ENCODE peak calls at places on chromosomes 13 and 19, in five cellular contexts. One of them, this sample, is unnamed.

GRCh38 chr19:5786593-5787551 is 2.3 kb upstream of the PRR22 start:
- DNase-seq in cardiac muscle cell: no peak
- DNase-seq in adrenal gland: no peak
- DNase-seq in GM06990: no peak
- DNase-seq in naive thymus-derived CD8-positive, alpha-beta T cell: no peak
- DNase-seq in this sample: no peak

GRCh38 chr19:10352764-10353671 is 13.6 kb upstream of the ICAM3 start:
- DNase-seq in cardiac muscle cell: peak; percentile 32
- DNase-seq in adrenal gland: peak; percentile 91
- DNase-seq in GM06990: no peak
- DNase-seq in naive thymus-derived CD8-positive, alpha-beta T cell: no peak
- DNase-seq in this sample: peak; percentile 74

GRCh38 chr13:80342541-80343371 is 1.8 kb upstream of the SPRY2 start:
- DNase-seq in cardiac muscle cell: peak; percentile 85
- DNase-seq in adrenal gland: peak; percentile 85
- DNase-seq in GM06990: peak; percentile 81
- DNase-seq in naive thymus-derived CD8-positive, alpha-beta T cell: peak; percentile 72
- DNase-seq in this sample: peak; percentile 89

GRCh38 chr19:23002690-23003422 is at the start of gene ZNF728:
- DNase-seq in cardiac muscle cell: peak; percentile 3
- DNase-seq in adrenal gland: peak; percentile 64
- DNase-seq in GM06990: no peak
- DNase-seq in naive thymus-derived CD8-positive, alpha-beta T cell: no peak
- DNase-seq in this sample: peak; percentile 75

GRCh38 chr13:58630794-58631193 is 999.2 kb downstream of the PCDH17 start:
- DNase-seq in cardiac muscle cell: no peak
- DNase-seq in adrenal gland: no peak
- DNase-seq in GM06990: no peak
- DNase-seq in naive thymus-derived CD8-positive, alpha-beta T cell: no peak
- DNase-seq in this sample: no peak

GRCh38 chr19:39223703-39224279 is 19.7 kb upstream of the SYCN start:
- DNase-seq in cardiac muscle cell: peak; percentile 56
- DNase-seq in adrenal gland: no peak
- DNase-seq in GM06990: no peak
- DNase-seq in naive thymus-derived CD8-positive, alpha-beta T cell: no peak
- DNase-seq in this sample: no peak

GRCh38 chr13:113187263-113187669 is 21.2 kb downstream of the PCID2 start:
- DNase-seq in cardiac muscle cell: peak; percentile 98
- DNase-seq in adrenal gland: peak; percentile 98
- DNase-seq in GM06990: no peak
- DNase-seq in naive thymus-derived CD8-positive, alpha-beta T cell: no peak
- DNase-seq in this sample: peak; percentile 69

GRCh38 chr19:10168386-10168948 is 26.3 kb downstream of the DNMT1 start:
- DNase-seq in cardiac muscle cell: no peak
- DNase-seq in adrenal gland: no peak
- DNase-seq in GM06990: no peak
- DNase-seq in naive thymus-derived CD8-positive, alpha-beta T cell: no peak
- DNase-seq in this sample: no peak

GRCh38 chr13:20616059-20616797 is 49.3 kb downstream of the IFT88 start:
- DNase-seq in cardiac muscle cell: peak; percentile 51
- DNase-seq in adrenal gland: no peak
- DNase-seq in GM06990: no peak
- DNase-seq in naive thymus-derived CD8-positive, alpha-beta T cell: no peak
- DNase-seq in this sample: no peak

GRCh38 chr13:112965103-112965502 is 3.9 kb upstream of the MCF2L start:
- DNase-seq in cardiac muscle cell: no peak
- DNase-seq in adrenal gland: peak; percentile 11
- DNase-seq in GM06990: no peak
- DNase-seq in naive thymus-derived CD8-positive, alpha-beta T cell: peak; percentile 47
- DNase-seq in this sample: no peak

GRCh38 chr19:17751103-17751911 is at the start of gene FCHO1:
- DNase-seq in cardiac muscle cell: no peak
- DNase-seq in adrenal gland: no peak
- DNase-seq in GM06990: peak; percentile 92
- DNase-seq in naive thymus-derived CD8-positive, alpha-beta T cell: peak; percentile 94
- DNase-seq in this sample: no peak

GRCh38 chr19:1490020-1490310 is 185 bp downstream of the PCSK4 start:
- DNase-seq in cardiac muscle cell: no peak
- DNase-seq in adrenal gland: peak; percentile 48
- DNase-seq in GM06990: no peak
- DNase-seq in naive thymus-derived CD8-positive, alpha-beta T cell: no peak
- DNase-seq in this sample: no peak

GRCh38 chr19:7258042-7258839 is 36.0 kb downstream of the INSR start:
- DNase-seq in cardiac muscle cell: no peak
- DNase-seq in adrenal gland: peak; percentile 32
- DNase-seq in GM06990: no peak
- DNase-seq in naive thymus-derived CD8-positive, alpha-beta T cell: no peak
- DNase-seq in this sample: no peak